ENCODE peak calls at places on chromosome 14, in ten cellular contexts. Z is body of pancreas, H is mucosa of descending colon, X is Panc1, J is GM06990, R is ovary, K is endodermal cell, D is cardiac muscle cell, N is BE2C, U is fibroblast of lung. T is an unnamed sample.

GRCh38 chr14:106268013-106268727 is 741.8 kb downstream of the TMEM121 start:
- DNase-seq in Z (no peak), H (peak; percentile 50), X (no peak), J (peak; percentile 35), R (no peak), K (no peak), D (no peak), N (peak; percentile 74), U (no peak), T (no peak)

GRCh38 chr14:102824832-102825231 is 47.6 kb downstream of the TRAF3 start:
- DNase-seq in Z (no peak), H (no peak), X (peak; percentile 15), J (no peak), R (no peak), K (no peak), D (no peak), N (no peak), U (no peak), T (peak; percentile 85)

GRCh38 chr14:94779713-94780112 is 9.8 kb upstream of the GSC start:
- DNase-seq in Z (no peak), H (no peak), X (no peak), J (no peak), R (no peak), K (no peak), D (no peak), N (no peak), U (no peak), T (no peak)

GRCh38 chr14:71245659-71246361 is 338.6 kb downstream of the PCNX1 start:
- DNase-seq in Z (no peak), H (no peak), X (no peak), J (no peak), R (no peak), K (no peak), D (no peak), N (no peak), U (no peak), T (no peak)

GRCh38 chr14:105748204-105748578 is 221.8 kb downstream of the TMEM121 start:
- DNase-seq in Z (no peak), H (peak; percentile 37), X (no peak), J (no peak), R (no peak), K (no peak), D (no peak), N (peak; percentile 70), U (no peak), T (no peak)

GRCh38 chr14:22391908-22392307 is 197.1 kb downstream of the DAD1 start:
- DNase-seq in Z (peak; percentile 73), H (no peak), X (no peak), J (no peak), R (peak; percentile 32), K (peak; percentile 85), D (peak; percentile 88), N (peak; percentile 69), U (peak; percentile 70), T (peak; percentile 72)

GRCh38 chr14:80475074-80475473 is 263.8 kb upstream of the DIO2 start:
- DNase-seq in Z (no peak), H (no peak), X (no peak), J (no peak), R (no peak), K (no peak), D (no peak), N (no peak), U (peak; percentile 43), T (peak; percentile 2)

GRCh38 chr14:102736956-102737355 is 40.3 kb upstream of the TRAF3 start:
- DNase-seq in Z (no peak), H (no peak), X (no peak), J (no peak), R (no peak), K (peak; percentile 33), D (no peak), N (no peak), U (no peak), T (no peak)

GRCh38 chr14:96986701-96987474 is 189.7 kb downstream of the VRK1 start:
- DNase-seq in Z (no peak), H (no peak), X (no peak), J (no peak), R (no peak), K (no peak), D (no peak), N (no peak), U (no peak), T (no peak)

GRCh38 chr14:93797536-93797935 is 9.3 kb upstream of the PRIMA1 start:
- DNase-seq in Z (no peak), H (no peak), X (no peak), J (no peak), R (no peak), K (no peak), D (no peak), N (no peak), U (no peak), T (no peak)

GRCh38 chr14:54152351-54152750 is 195.7 kb upstream of the BMP4 start:
- DNase-seq in Z (no peak), H (no peak), X (no peak), J (no peak), R (no peak), K (no peak), D (no peak), N (no peak), U (no peak), T (no peak)

GRCh38 chr14:50998612-50999011 is 54.3 kb upstream of the PYGL start:
- DNase-seq in Z (no peak), H (no peak), X (no peak), J (no peak), R (no peak), K (no peak), D (no peak), N (no peak), U (no peak), T (no peak)

GRCh38 chr14:63759454-63759853 is 31.6 kb upstream of the SGPP1 start:
- DNase-seq in Z (no peak), H (no peak), X (no peak), J (no peak), R (no peak), K (no peak), D (peak; percentile 39), N (no peak), U (no peak), T (no peak)

GRCh38 chr14:88611878-88612277 is 49.0 kb downstream of the ZC3H14 start:
- DNase-seq in Z (no peak), H (no peak), X (no peak), J (no peak), R (no peak), K (no peak), D (no peak), N (no peak), U (no peak), T (no peak)
- H3K36me3 ChIP-seq in Z (peaks cover 9% of the 10 kb centered on the region), H (peaks cover 8% of the 10 kb centered on the region), X (peaks cover 32% of the 10 kb centered on the region), J (peaks cover 10% of the 10 kb centered on the region), R (peaks cover 2% of the 10 kb centered on the region), K (peaks cover 96% of the 10 kb centered on the region), D (peaks cover 48% of the 10 kb centered on the region), N (peaks cover 92% of the 10 kb centered on the region), U (peaks cover 11% of the 10 kb centered on the region), T (peaks cover 8% of the 10 kb centered on the region)

GRCh38 chr14:64952598-64953309 is 10.2 kb upstream of the GPX2 start:
- DNase-seq in Z (no peak), H (no peak), X (no peak), J (peak; percentile 26), R (no peak), K (peak; percentile 73), D (peak; percentile 9), N (no peak), U (no peak), T (no peak)
- TF ChIP-seq CTCF in Z (no peak), H (no peak), X (no peak), J (peak; percentile 44), R (no peak), K (peak; percentile 68), D (no peak), N (peak; percentile 17), U (no peak), T (no peak)

DNA sequence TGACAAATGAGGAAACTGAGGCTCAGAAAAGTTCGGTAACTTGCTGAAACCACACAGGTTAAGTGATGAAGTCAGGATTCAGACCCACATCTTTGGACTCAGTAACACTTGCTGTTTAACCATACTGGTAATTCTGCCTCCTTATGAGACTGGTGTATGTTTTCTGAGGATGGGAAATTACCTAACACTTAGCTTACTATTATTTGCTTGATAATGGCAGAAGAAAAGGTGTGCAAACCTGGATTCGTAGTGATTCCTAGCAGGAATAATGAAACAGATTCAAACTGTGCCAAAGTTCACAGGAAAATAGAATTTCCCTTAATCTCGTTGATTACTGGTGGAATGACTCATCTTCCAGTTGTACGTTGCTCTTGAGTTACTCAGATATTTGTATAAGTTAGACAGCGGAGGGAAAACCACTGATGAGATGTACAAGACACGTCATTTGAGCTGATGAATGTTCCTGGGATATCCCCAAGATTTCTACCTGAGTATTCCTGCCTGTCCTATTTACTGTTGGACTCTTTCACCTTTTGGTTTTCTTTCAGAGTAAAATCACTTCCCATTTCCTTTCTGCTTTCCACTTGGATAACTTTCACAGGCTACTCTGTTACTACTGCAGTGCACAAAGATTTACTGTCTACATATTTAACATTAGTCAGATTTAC is 37.5 kb downstream of the PRORP start:
- DNase-seq in Z (no peak), H (no peak), X (peak; percentile 83), J (peak; percentile 20), R (no peak), K (no peak), D (peak; percentile 84), N (no peak), U (peak; percentile 89), T (peak; percentile 99)
- H3K4me3 ChIP-seq in Z (no peak overlapping the region), H (no peak overlapping the region), X (peak overlapping the region; percentile 10), J (no peak overlapping the region), R (no peak overlapping the region), K (no peak overlapping the region), D (no peak overlapping the region), N (no peak overlapping the region), U (peak overlapping the region; percentile 40), T (no peak overlapping the region)

GRCh38 chr14:67759916-67760315 is 56.5 kb downstream of the ZFYVE26 start:
- DNase-seq in Z (no peak), H (no peak), X (no peak), J (no peak), R (no peak), K (no peak), D (no peak), N (no peak), U (no peak), T (no peak)

GRCh38 chr14:67763158-67763822 is 53.1 kb downstream of the ZFYVE26 start:
- DNase-seq in Z (no peak), H (no peak), X (no peak), J (no peak), R (no peak), K (no peak), D (no peak), N (no peak), U (no peak), T (peak; percentile 85)

GRCh38 chr14:67765192-67765834 is 51.1 kb downstream of the ZFYVE26 start:
- DNase-seq in Z (no peak), H (no peak), X (no peak), J (no peak), R (no peak), K (no peak), D (no peak), N (no peak), U (no peak), T (peak; percentile 86)

GRCh38 chr14:67764496-67764895 is 51.9 kb downstream of the ZFYVE26 start:
- DNase-seq in Z (no peak), H (no peak), X (no peak), J (no peak), R (no peak), K (no peak), D (no peak), N (no peak), U (no peak), T (peak; percentile 8)

DNA sequence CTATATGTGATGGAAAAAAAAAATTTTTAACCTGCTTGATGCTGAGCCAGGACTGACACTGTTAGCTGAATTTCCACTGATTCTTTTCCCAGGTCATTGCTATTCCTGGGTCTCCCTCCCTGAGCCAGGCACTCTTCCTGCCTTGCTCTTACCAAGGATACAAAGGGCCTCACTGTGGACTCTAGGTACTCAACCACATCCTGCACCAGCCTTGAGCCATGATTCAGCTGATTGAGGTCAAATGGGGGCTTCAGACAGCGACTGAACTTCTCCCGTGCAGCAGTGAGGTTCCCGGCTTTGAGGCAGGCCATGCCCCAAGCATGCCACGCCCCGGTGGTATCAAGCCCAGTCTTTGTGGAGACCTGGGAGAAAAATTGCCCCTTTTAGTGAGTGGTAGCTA is 54.3 kb downstream of the ZFYVE26 start:
- DNase-seq in Z (no peak), H (no peak), X (no peak), J (no peak), R (no peak), K (no peak), D (no peak), N (no peak), U (no peak), T (no peak)
- H3K36me3 ChIP-seq in Z (no peaks in the 10 kb centered on the region), H (no peaks in the 10 kb centered on the region), X (peaks cover 6% of the 10 kb centered on the region), J (peaks cover 30% of the 10 kb centered on the region), R (no peaks in the 10 kb centered on the region), K (peaks cover 72% of the 10 kb centered on the region), D (peaks cover 24% of the 10 kb centered on the region), N (peaks cover 17% of the 10 kb centered on the region), U (peaks cover 5% of the 10 kb centered on the region), T (peaks cover 9% of the 10 kb centered on the region)